ENCODE peak calls at places on chromosomes 3 and 15, in ten cellular contexts. L, A, S, X, V, D, Q, B, F and Y are unnamed samples.

GRCh38 chr3:61877359-61877770 is 316.0 kb downstream of the PTPRG start:
- DNase-seq in L (no peak), A (peak), S (peak), X (peak), V (peak), D (peak), Q (no peak), B (peak), F (no peak), Y (peak)

GRCh38 chr15:89132611-89133242 is 44.5 kb downstream of the ABHD2 start:
- DNase-seq in L (no peak), A (peak), S (no peak), X (no peak), V (no peak), D (no peak), Q (no peak), B (peak), F (no peak), Y (no peak)

GRCh38 chr3:152206243-152206642 is 62.5 kb upstream of the MBNL1 start:
- DNase-seq in L (no peak), A (no peak), S (no peak), X (no peak), V (no peak), D (no peak), Q (no peak), B (no peak), F (no peak), Y (no peak)

GRCh38 chr3:54083901-54084300 is 38.5 kb upstream of the CACNA2D3 start:
- DNase-seq in L (no peak), A (no peak), S (no peak), X (no peak), V (no peak), D (no peak), Q (no peak), B (no peak), F (no peak), Y (no peak)

GRCh38 chr3:158709666-158710083 is 22.6 kb downstream of the RARRES1 start:
- DNase-seq in L (peak), A (no peak), S (peak), X (no peak), V (no peak), D (no peak), Q (no peak), B (no peak), F (peak), Y (peak)

GRCh38 chr3:8529197-8529637 is 27.6 kb downstream of the LMCD1 start:
- DNase-seq in L (no peak), A (no peak), S (peak), X (peak), V (no peak), D (no peak), Q (no peak), B (peak), F (peak), Y (peak)

GRCh38 chr3:172201136-172201989 is 162.0 kb downstream of the FNDC3B start:
- DNase-seq in L (no peak), A (no peak), S (peak), X (peak), V (no peak), D (no peak), Q (no peak), B (no peak), F (peak), Y (peak)

GRCh38 chr3:69058180-69058946 is 6.2 kb upstream of the TMF1 start:
- DNase-seq in L (no peak), A (no peak), S (no peak), X (no peak), V (no peak), D (no peak), Q (no peak), B (no peak), F (no peak), Y (no peak)

GRCh38 chr3:186746008-186746407 is 28.8 kb downstream of the KNG1 start:
- DNase-seq in L (no peak), A (no peak), S (peak), X (peak), V (peak), D (peak), Q (no peak), B (peak), F (peak), Y (peak)

GRCh38 chr15:89385596-89386242 is 51.1 kb upstream of the POLG start:
- DNase-seq in L (peak), A (no peak), S (no peak), X (no peak), V (no peak), D (no peak), Q (no peak), B (no peak), F (no peak), Y (no peak)

GRCh38 chr15:79897701-79898113 is 893 bp upstream of the MTHFS start:
- DNase-seq in L (no peak), A (no peak), S (peak), X (no peak), V (no peak), D (no peak), Q (no peak), B (no peak), F (no peak), Y (no peak)

GRCh38 chr15:101156509-101157159 is 95.2 kb downstream of the CHSY1 start:
- DNase-seq in L (no peak), A (no peak), S (no peak), X (no peak), V (no peak), D (no peak), Q (no peak), B (no peak), F (peak), Y (peak)

GRCh38 chr3:56423537-56424209 is 44.6 kb downstream of the ERC2 start:
- DNase-seq in L (no peak), A (peak), S (no peak), X (peak), V (no peak), D (no peak), Q (no peak), B (no peak), F (no peak), Y (no peak)

GRCh38 chr15:50134524-50135024 is 15.5 kb upstream of the ATP8B4 start:
- DNase-seq in L (peak), A (no peak), S (peak), X (no peak), V (no peak), D (no peak), Q (no peak), B (no peak), F (peak), Y (peak)

GRCh38 chr3:30496496-30496966 is 109.9 kb upstream of the TGFBR2 start:
- DNase-seq in L (peak), A (no peak), S (peak), X (peak), V (no peak), D (no peak), Q (no peak), B (no peak), F (peak), Y (peak)

GRCh38 chr3:9387322-9387655 is 10.1 kb upstream of the SETD5 start:
- DNase-seq in L (no peak), A (no peak), S (no peak), X (no peak), V (no peak), D (no peak), Q (no peak), B (no peak), F (no peak), Y (no peak)

GRCh38 chr15:75104804-75105557 is 81.6 kb downstream of the PPCDC start:
- DNase-seq in L (peak), A (peak), S (peak), X (peak), V (no peak), D (peak), Q (no peak), B (peak), F (peak), Y (peak)

GRCh38 chr3:143036557-143036956 is 35.2 kb downstream of the U2SURP start:
- DNase-seq in L (no peak), A (peak), S (no peak), X (peak), V (no peak), D (no peak), Q (no peak), B (no peak), F (no peak), Y (no peak)

GRCh38 chr3:65935724-65936123 is 103.0 kb downstream of the MAGI1 start:
- DNase-seq in L (peak), A (no peak), S (no peak), X (no peak), V (no peak), D (no peak), Q (no peak), B (no peak), F (no peak), Y (no peak)

GRCh38 chr15:55958349-55958748 is 35.1 kb downstream of the NEDD4 start:
- DNase-seq in L (no peak), A (no peak), S (no peak), X (no peak), V (no peak), D (no peak), Q (no peak), B (no peak), F (no peak), Y (no peak)

GRCh38 chr3:8841472-8841871 is 72.1 kb upstream of the OXTR start:
- DNase-seq in L (no peak), A (no peak), S (peak), X (no peak), V (no peak), D (no peak), Q (no peak), B (no peak), F (no peak), Y (no peak)

GRCh38 chr3:195895078-195895899 is 13.1 kb downstream of the TNK2 start:
- DNase-seq in L (peak), A (peak), S (peak), X (peak), V (peak), D (peak), Q (peak), B (peak), F (peak), Y (peak)

GRCh38 chr15:91965501-91966180 is 112.1 kb downstream of the SLCO3A1 start:
- DNase-seq in L (peak), A (no peak), S (peak), X (no peak), V (no peak), D (peak), Q (no peak), B (no peak), F (peak), Y (peak)

GRCh38 chr15:101086394-101087171 is 165.3 kb downstream of the CHSY1 start:
- DNase-seq in L (no peak), A (no peak), S (no peak), X (no peak), V (no peak), D (no peak), Q (no peak), B (no peak), F (no peak), Y (no peak)

GRCh38 chr3:52092891-52093290 is 36.5 kb upstream of the DUSP7 start:
- DNase-seq in L (no peak), A (no peak), S (no peak), X (no peak), V (no peak), D (no peak), Q (no peak), B (no peak), F (no peak), Y (no peak)

GRCh38 chr15:22224241-22224671 is 143.9 kb downstream of the OR4M2 start:
- DNase-seq in L (no peak), A (peak), S (no peak), X (no peak), V (no peak), D (no peak), Q (no peak), B (no peak), F (no peak), Y (no peak)

GRCh38 chr3:194675680-194676079 is 3.7 kb upstream of the LSG1 start:
- DNase-seq in L (no peak), A (no peak), S (peak), X (no peak), V (no peak), D (no peak), Q (no peak), B (no peak), F (no peak), Y (no peak)

GRCh38 chr3:43178891-43179366 is 73.0 kb upstream of the POMGNT2 start:
- DNase-seq in L (peak), A (no peak), S (peak), X (peak), V (no peak), D (peak), Q (no peak), B (peak), F (peak), Y (peak)

GRCh38 chr3:105397974-105398373 is 31.3 kb downstream of the ALCAM start:
- DNase-seq in L (no peak), A (peak), S (no peak), X (no peak), V (no peak), D (no peak), Q (no peak), B (no peak), F (no peak), Y (no peak)

GRCh38 chr3:161500057-161500836 is 3.6 kb downstream of the OTOL1 start:
- DNase-seq in L (peak), A (no peak), S (peak), X (no peak), V (no peak), D (no peak), Q (no peak), B (peak), F (no peak), Y (peak)

GRCh38 chr15:88621789-88622604 is 857 bp downstream of the AEN start:
- DNase-seq in L (peak), A (peak), S (peak), X (peak), V (peak), D (no peak), Q (no peak), B (peak), F (peak), Y (peak)

GRCh38 chr3:49707113-49707480 is 12.4 kb downstream of the AMIGO3 start:
- DNase-seq in L (peak), A (no peak), S (peak), X (no peak), V (no peak), D (no peak), Q (no peak), B (no peak), F (peak), Y (no peak)

GRCh38 chr3:73086071-73086494 is 24.6 kb downstream of the EBLN2 start:
- DNase-seq in L (peak), A (peak), S (peak), X (peak), V (peak), D (peak), Q (peak), B (peak), F (peak), Y (no peak)

GRCh38 chr3:122457706-122458105 is 41.8 kb upstream of the WDR5B start:
- DNase-seq in L (no peak), A (no peak), S (no peak), X (no peak), V (no peak), D (no peak), Q (no peak), B (no peak), F (no peak), Y (no peak)

GRCh38 chr3:126837773-126838172 is 133.7 kb downstream of the CHCHD6 start:
- DNase-seq in L (no peak), A (no peak), S (no peak), X (no peak), V (no peak), D (no peak), Q (no peak), B (no peak), F (no peak), Y (no peak)

GRCh38 chr3:140023616-140024530 is 88.9 kb downstream of the CLSTN2 start:
- DNase-seq in L (no peak), A (no peak), S (peak), X (no peak), V (no peak), D (no peak), Q (no peak), B (no peak), F (no peak), Y (no peak)

GRCh38 chr3:111899966-111900365 is 40.9 kb downstream of the PHLDB2 start:
- DNase-seq in L (no peak), A (peak), S (no peak), X (no peak), V (no peak), D (no peak), Q (no peak), B (no peak), F (no peak), Y (no peak)

GRCh38 chr3:13261908-13262307 is 158.2 kb downstream of the NUP210 start:
- DNase-seq in L (no peak), A (no peak), S (no peak), X (no peak), V (no peak), D (no peak), Q (no peak), B (no peak), F (no peak), Y (no peak)
- H3K4me2 ChIP-seq in L (no peak), A (no peak), S (no peak), X (no peak), V (no peak), D (no peak), Q (no peak), B (peak), F (no peak), Y (no peak)

DNA sequence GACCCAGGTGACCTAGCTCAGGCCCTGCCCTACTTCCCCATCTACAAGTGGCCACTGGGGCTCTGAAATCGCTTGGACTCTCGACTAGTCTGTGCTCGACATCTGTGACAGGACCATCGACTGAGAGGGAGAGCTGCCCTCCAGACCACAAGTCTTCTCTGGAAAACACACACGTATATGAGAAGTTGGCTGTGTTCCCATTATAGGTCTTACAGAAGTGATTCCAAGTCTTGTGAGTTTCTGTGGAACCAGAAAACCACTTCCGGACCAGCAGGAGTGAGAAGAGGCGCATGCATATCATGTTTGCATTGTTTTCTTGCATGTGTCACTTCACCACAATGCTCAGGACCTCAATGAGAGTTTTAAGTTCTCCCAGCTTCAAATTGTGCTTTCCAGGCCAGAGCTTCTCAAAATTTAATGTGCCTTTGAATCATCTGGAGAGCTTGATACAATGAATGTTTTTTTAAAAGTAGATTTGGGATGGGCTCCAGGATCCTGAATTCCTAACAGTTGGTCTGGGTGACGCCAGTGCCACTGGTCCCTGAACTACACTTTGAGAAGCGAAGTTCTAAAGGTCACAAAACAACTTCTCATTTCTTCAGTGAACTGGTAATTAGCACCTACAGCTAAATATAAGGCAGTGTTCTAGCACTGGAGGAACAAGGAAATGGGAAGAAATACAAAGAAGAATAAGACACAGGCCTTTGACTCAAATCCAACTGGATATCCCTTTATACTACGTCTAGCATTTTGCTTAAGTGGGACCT is 15.6 kb downstream of the LIPC start:
- DNase-seq in L (peak), A (no peak), S (peak), X (no peak), V (no peak), D (no peak), Q (no peak), B (no peak), F (peak), Y (peak)
- H3K4me2 ChIP-seq in L (no peak), A (no peak), S (peak), X (no peak), V (no peak), D (no peak), Q (no peak), B (no peak), F (no peak), Y (no peak)

DNA sequence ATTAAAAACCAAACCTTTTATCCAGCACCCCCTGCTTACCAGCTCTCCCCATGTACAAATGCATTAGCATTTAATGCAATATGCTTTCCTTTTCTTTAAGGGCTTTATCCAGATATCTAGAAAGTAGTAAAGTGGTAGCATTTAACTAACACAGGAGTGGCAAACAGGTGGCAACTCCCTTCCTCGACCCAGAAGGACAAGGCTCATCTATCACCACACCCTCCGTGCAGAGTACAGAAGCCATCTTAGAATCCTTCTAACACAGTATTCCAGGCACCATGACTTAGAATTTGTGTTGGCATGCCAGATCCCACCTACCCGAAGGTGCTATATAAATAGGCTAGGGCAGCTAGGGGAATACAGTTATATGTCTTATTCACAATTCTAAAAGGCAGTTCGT is 148.6 kb upstream of the NSMCE3 start:
- DNase-seq in L (no peak), A (no peak), S (no peak), X (no peak), V (no peak), D (no peak), Q (no peak), B (no peak), F (no peak), Y (no peak)
- H3K4me2 ChIP-seq in L (no peak), A (no peak), S (no peak), X (no peak), V (peak), D (no peak), Q (no peak), B (no peak), F (no peak), Y (no peak)

DNA sequence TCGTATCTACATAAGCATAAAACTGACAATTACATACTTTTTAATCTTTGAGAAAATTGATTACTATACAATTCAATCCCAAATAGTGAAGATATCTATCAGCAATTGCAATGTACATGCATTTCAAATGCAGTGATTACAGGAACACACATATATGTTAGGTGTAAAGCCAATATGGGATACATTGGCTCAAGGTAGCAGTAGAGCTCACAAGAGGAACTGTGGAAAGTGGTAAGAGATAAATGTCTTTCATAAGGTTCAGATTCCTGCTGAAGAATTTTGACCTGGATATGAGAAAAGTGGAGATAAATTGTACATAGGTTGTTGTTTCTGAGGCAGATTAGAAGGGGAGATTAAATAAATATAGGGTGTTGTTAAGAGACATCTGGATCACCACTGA is 1280.5 kb downstream of the OTOL1 start:
- DNase-seq in L (no peak), A (no peak), S (no peak), X (peak), V (no peak), D (no peak), Q (no peak), B (no peak), F (no peak), Y (no peak)
- H3K4me2 ChIP-seq in L (no peak), A (no peak), S (no peak), X (no peak), V (no peak), D (no peak), Q (no peak), B (no peak), F (no peak), Y (no peak)